ENCODE peak calls at places on chromosomes 2 and 18, in five cellular contexts. G, F, V, R and T are unnamed samples.

GRCh38 chr2:20568501-20569463 is 82.1 kb downstream of the HS1BP3 start:
- DNase-seq in F (no peak), R (no peak), G (no peak), V (no peak), T (no peak)

GRCh38 chr2:230317366-230317765 is 9.6 kb upstream of the SP140L start:
- DNase-seq in F (no peak), V (no peak), G (no peak), R (no peak), T (no peak)

GRCh38 chr2:160043265-160043664 is 19.1 kb downstream of the PLA2R1 start:
- DNase-seq in G (no peak), V (no peak), R (no peak), F (no peak), T (no peak)

GRCh38 chr2:162056796-162057399 is 17.1 kb downstream of the DPP4 start:
- DNase-seq in R (no peak), G (no peak), F (no peak), V (no peak), T (no peak)

GRCh38 chr2:241857041-241857541 is 1.6 kb downstream of the PDCD1 start:
- DNase-seq in G (no peak), F (no peak), V (no peak), R (no peak), T (no peak)

GRCh38 chr2:101597347-101597944 is 100.1 kb upstream of the MAP4K4 start:
- DNase-seq in G (no peak), F (no peak), R (no peak), V (peak; percentile 73), T (no peak)

GRCh38 chr2:95056461-95057459 is 31.3 kb downstream of the MAL start:
- DNase-seq in V (no peak), G (no peak), R (no peak), F (no peak), T (no peak)

GRCh38 chr2:230932556-230933511 is 7.8 kb upstream of the GPR55 start:
- DNase-seq in V (peak; percentile 76), R (no peak), F (no peak), G (no peak), T (no peak)

GRCh38 chr2:126912201-126912600 is 13.5 kb downstream of the TEX51 start:
- DNase-seq in R (no peak), G (no peak), F (no peak), V (no peak), T (no peak)

GRCh38 chr2:139778732-139779131 is 998.5 kb upstream of the NXPH2 start:
- DNase-seq in V (no peak), G (no peak), F (no peak), R (no peak), T (no peak)

GRCh38 chr18:9403795-9404564 is 69.4 kb downstream of the TWSG1 start:
- DNase-seq in V (peak; percentile 48), R (peak; percentile 26), F (no peak), G (no peak), T (no peak)

GRCh38 chr2:163465440-163465839 is 270.4 kb downstream of the FIGN start:
- DNase-seq in R (no peak), G (no peak), V (no peak), F (no peak), T (no peak)